ENCODE peak calls at places on chromosomes 7 and 10, in nine cellular contexts. L is brain microvascular endothelial cell, G is AG04450, N is spleen, X is PC-3, I is GM10248, Q is heart left ventricle, Z is lower leg skin, W is AG10803. C is an unnamed sample.

GRCh38 chr10:22693371-22693784 is 21.0 kb downstream of the PIP4K2A start:
- DNase-seq in X (peak; percentile 19), I (no peak), Q (no peak), W (peak; percentile 73), Z (no peak), N (no peak), L (peak; percentile 77), G (no peak), C (no peak)

GRCh38 chr10:67790534-67791408 is 47.2 kb downstream of the DNAJC12 start:
- DNase-seq in I (no peak), N (no peak), W (peak; percentile 71), Q (no peak), X (no peak), L (peak; percentile 2), Z (no peak), G (no peak), C (no peak)

GRCh38 chr7:17301491-17302101 is 3.1 kb downstream of the AHR start:
- DNase-seq in W (peak; percentile 51), L (peak; percentile 60), X (peak; percentile 66), G (no peak), I (no peak), Q (peak; percentile 45), Z (no peak), N (no peak), C (peak; percentile 58)

GRCh38 chr10:124648738-124649137 is 95.4 kb downstream of the FAM53B start:
- DNase-seq in L (peak; percentile 85), G (peak; percentile 81), W (peak; percentile 71), I (no peak), X (no peak), N (peak; percentile 90), Z (no peak), Q (peak; percentile 80), C (no peak)

GRCh38 chr7:26444554-26444953 is 152.9 kb downstream of the SNX10 start:
- DNase-seq in X (no peak), L (no peak), W (no peak), N (no peak), Z (no peak), I (no peak), Q (no peak), G (no peak), C (no peak)

GRCh38 chr7:19215421-19215820 is 70.2 kb upstream of the FERD3L start:
- DNase-seq in I (no peak), W (peak; percentile 74), L (peak; percentile 77), N (no peak), Q (no peak), Z (no peak), G (peak; percentile 58), X (peak; percentile 49), C (no peak)

GRCh38 chr10:71753091-71753959 is 20.0 kb downstream of the VSIR start:
- DNase-seq in Z (no peak), N (peak; percentile 90), Q (peak; percentile 72), G (no peak), I (no peak), X (no peak), W (no peak), L (no peak), C (no peak)

GRCh38 chr10:119597405-119598186 is 832 bp upstream of the TIAL1 start:
- DNase-seq in I (peak; percentile 49), X (no peak), L (no peak), G (no peak), N (no peak), Z (no peak), Q (no peak), W (no peak), C (no peak)

GRCh38 chr7:138645284-138645683 is 55.9 kb downstream of the SVOPL start:
- DNase-seq in Q (no peak), Z (no peak), X (no peak), G (no peak), L (no peak), I (no peak), N (no peak), W (no peak), C (no peak)

GRCh38 chr7:143376396-143376795 is 4.7 kb upstream of the ZYX start:
- DNase-seq in W (no peak), L (no peak), X (no peak), Z (no peak), Q (no peak), I (no peak), N (peak; percentile 73), G (no peak), C (no peak)

GRCh38 chr10:80171248-80171660 is 34.1 kb downstream of the ANXA11 start:
- DNase-seq in X (peak; percentile 100), I (no peak), W (no peak), Q (no peak), L (no peak), Z (no peak), G (no peak), N (peak; percentile 45), C (no peak)

GRCh38 chr10:63588436-63589180 is 67.4 kb downstream of the REEP3 start:
- DNase-seq in W (no peak), G (no peak), I (no peak), X (peak; percentile 93), L (no peak), N (no peak), Q (no peak), Z (no peak), C (no peak)

GRCh38 chr7:105196473-105196872 is 182.5 kb downstream of the KMT2E start:
- DNase-seq in Q (no peak), W (no peak), Z (no peak), L (no peak), I (no peak), G (no peak), X (no peak), N (no peak), C (no peak)

GRCh38 chr10:129915526-129916378 is 48.3 kb downstream of the EBF3 start:
- DNase-seq in X (no peak), G (no peak), N (peak; percentile 67), Z (no peak), I (no peak), W (no peak), L (no peak), Q (no peak), C (no peak)

GRCh38 chr7:87687653-87688254 is 59.6 kb downstream of the RUNDC3B start:
- DNase-seq in Q (no peak), Z (no peak), L (no peak), X (no peak), W (no peak), N (no peak), I (no peak), G (no peak), C (no peak)
- TF ChIP-seq CTCF in Q (no peak), Z (no peak), L (no peak), X (no peak), W (no peak), N (no peak), I (no peak), G (no peak), C (no peak)

GRCh38 chr10:2839081-2839725 is 228.1 kb upstream of the PFKP start:
- DNase-seq in L (no peak), I (peak; percentile 50), G (no peak), Z (no peak), N (no peak), Q (no peak), W (peak; percentile 1), X (peak; percentile 52), C (no peak)
- TF ChIP-seq CTCF in L (peak; percentile 55), I (peak; percentile 29), G (peak; percentile 49), Z (no peak), N (peak; percentile 38), Q (peak; percentile 47), W (peak; percentile 45), X (peak; percentile 63), C (no peak)

GRCh38 chr10:54983255-54983654 is 182.2 kb upstream of the PCDH15 start:
- DNase-seq in X (peak; percentile 35), N (no peak), W (no peak), Z (no peak), G (no peak), L (no peak), I (no peak), Q (no peak), C (no peak)

DNA sequence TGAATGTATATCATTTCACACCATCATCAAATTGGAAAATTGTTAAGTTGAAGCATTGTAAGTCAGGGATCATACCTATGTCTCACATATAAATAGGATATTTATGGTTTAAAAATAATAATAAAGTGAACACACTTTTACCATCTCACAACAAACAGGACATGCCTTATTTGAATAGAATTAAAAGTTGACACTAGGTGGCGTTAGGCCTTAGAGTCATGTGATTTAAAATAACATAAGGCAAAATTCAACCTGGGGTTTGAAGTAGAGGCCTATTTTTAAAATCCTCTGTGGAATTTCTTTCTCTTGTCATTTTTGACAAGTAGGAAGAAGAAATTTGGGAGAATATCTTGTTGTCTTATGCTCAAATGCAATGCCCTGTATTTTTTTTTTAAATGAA is 184.7 kb upstream of the PCDH15 start:
- DNase-seq in G (no peak), X (peak; percentile 72), N (no peak), L (no peak), Z (no peak), W (peak; percentile 2), I (no peak), Q (no peak), C (no peak)
- TF ChIP-seq CTCF in G (peak; percentile 49), X (peak; percentile 90), N (no peak), L (no peak), Z (no peak), W (peak; percentile 30), I (peak; percentile 43), Q (peak; percentile 30), C (no peak)

DNA sequence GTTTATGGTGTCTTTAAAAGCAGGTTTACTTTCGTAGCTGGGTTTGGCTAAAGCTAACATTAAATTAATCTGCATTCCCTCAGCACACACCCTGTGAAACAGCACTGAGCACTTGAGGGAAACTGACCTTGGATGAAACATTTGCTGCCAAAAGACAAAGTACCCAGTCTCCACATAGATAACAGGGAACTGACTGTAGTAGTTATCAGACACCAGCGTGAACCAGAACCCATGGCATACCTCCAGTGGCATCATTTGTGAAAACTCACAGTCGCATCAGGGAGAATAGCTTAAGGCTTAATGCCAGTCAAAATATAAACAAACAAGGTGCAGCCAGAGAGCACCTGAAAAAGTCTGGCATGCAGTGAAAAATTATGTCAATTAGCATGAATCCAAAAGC is 357.8 kb upstream of the C7orf33 start:
- DNase-seq in G (no peak), W (no peak), L (no peak), Q (peak; percentile 36), Z (no peak), I (no peak), N (no peak), X (no peak), C (no peak)
- TF ChIP-seq CTCF in G (no peak), W (no peak), L (no peak), Q (no peak), Z (no peak), I (no peak), N (no peak), X (no peak), C (no peak)

GRCh38 chr7:44218418-44219201 is 17.8 kb downstream of the YKT6 start:
- DNase-seq in X (no peak), I (no peak), Q (no peak), Z (peak; percentile 75), L (no peak), N (peak; percentile 68), G (no peak), W (no peak), C (no peak)
- TF ChIP-seq CTCF in X (no peak), I (no peak), Q (no peak), Z (no peak), L (peak; percentile 45), N (no peak), G (peak; percentile 26), W (no peak), C (no peak)